ENCODE peak calls at places on chromosomes 7 and 10, in ten cellular contexts. Q is MM.1S, V is mammary epithelial cell, Y is fibroblast of villous mesenchyme, O is thoracic aorta, B is pancreas, S is psoas muscle, M is tibial nerve, K is colonic mucosa, F is foreskin fibroblast. R is an unnamed sample.

GRCh38 chr7:51186531-51186930 is 130.1 kb downstream of the COBL start:
- DNase-seq in Q (no peak), V (no peak), Y (no peak), O (no peak), B (no peak), S (peak), M (no peak), K (no peak), F (no peak), R (no peak)

GRCh38 chr7:35723011-35723410 is 28.1 kb upstream of the HERPUD2 start:
- DNase-seq in Q (no peak), V (peak), Y (no peak), O (no peak), B (no peak), S (no peak), M (no peak), K (no peak), F (no peak), R (no peak)

GRCh38 chr10:122295423-122295947 is 24.4 kb downstream of the BTBD16 start:
- DNase-seq in Q (no peak), V (no peak), Y (no peak), O (no peak), B (no peak), S (no peak), M (no peak), K (peak), F (no peak), R (no peak)

GRCh38 chr10:68082815-68083395 is 7.8 kb upstream of the HERC4 start:
- DNase-seq in Q (no peak), V (no peak), Y (peak), O (no peak), B (no peak), S (no peak), M (no peak), K (no peak), F (no peak), R (no peak)

GRCh38 chr7:90569368-90569767 is 26.8 kb upstream of the CDK14 start:
- DNase-seq in Q (no peak), V (no peak), Y (no peak), O (no peak), B (no peak), S (no peak), M (no peak), K (no peak), F (no peak), R (no peak)

GRCh38 chr7:21966271-21966670 is 20.6 kb upstream of the CDCA7L start:
- DNase-seq in Q (no peak), V (no peak), Y (no peak), O (no peak), B (no peak), S (no peak), M (no peak), K (no peak), F (no peak), R (peak)

GRCh38 chr7:44391171-44391570 is 65.8 kb upstream of the CAMK2B start:
- DNase-seq in Q (no peak), V (no peak), Y (no peak), O (no peak), B (no peak), S (no peak), M (no peak), K (peak), F (no peak), R (no peak)

GRCh38 chr7:26367219-26367711 is 75.6 kb downstream of the SNX10 start:
- DNase-seq in Q (no peak), V (no peak), Y (no peak), O (no peak), B (no peak), S (no peak), M (no peak), K (no peak), F (no peak), R (no peak)

GRCh38 chr7:23811540-23811939 is 101.5 kb downstream of the STK31 start:
- DNase-seq in Q (peak), V (no peak), Y (no peak), O (no peak), B (no peak), S (no peak), M (no peak), K (no peak), F (no peak), R (no peak)

GRCh38 chr10:26621889-26622681 is 75.4 kb upstream of the PDSS1 start:
- DNase-seq in Q (no peak), V (peak), Y (no peak), O (no peak), B (peak), S (peak), M (peak), K (peak), F (no peak), R (no peak)

GRCh38 chr10:78605800-78606350 is 462.9 kb upstream of the ZMIZ1 start:
- DNase-seq in Q (no peak), V (peak), Y (no peak), O (no peak), B (no peak), S (no peak), M (no peak), K (no peak), F (no peak), R (no peak)

GRCh38 chr7:134420509-134421125 is 38.3 kb downstream of the AKR1B1 start:
- DNase-seq in Q (peak), V (peak), Y (peak), O (no peak), B (no peak), S (no peak), M (peak), K (peak), F (peak), R (no peak)

GRCh38 chr10:121926669-121927360 is 1.0 kb downstream of the ATE1 start:
- DNase-seq in Q (peak), V (no peak), Y (peak), O (no peak), B (no peak), S (no peak), M (no peak), K (no peak), F (no peak), R (no peak)

GRCh38 chr10:34549001-34549400 is 266.1 kb downstream of the PARD3 start:
- DNase-seq in Q (no peak), V (no peak), Y (no peak), O (no peak), B (no peak), S (no peak), M (no peak), K (no peak), F (no peak), R (no peak)

GRCh38 chr10:71319042-71319799 is at the start of gene SLC29A3:
- DNase-seq in Q (peak), V (peak), Y (peak), O (no peak), B (peak), S (peak), M (peak), K (peak), F (peak), R (peak)

GRCh38 chr7:127635659-127636285 is 16.2 kb upstream of the SND1 start:
- DNase-seq in Q (no peak), V (no peak), Y (no peak), O (no peak), B (no peak), S (no peak), M (no peak), K (no peak), F (no peak), R (no peak)

GRCh38 chr10:126668505-126668904 is 2.0 kb downstream of the C10orf90 start:
- DNase-seq in Q (no peak), V (no peak), Y (no peak), O (no peak), B (no peak), S (no peak), M (no peak), K (no peak), F (no peak), R (no peak)

GRCh38 chr7:8147760-8148463 is 114.1 kb downstream of the ICA1 start:
- DNase-seq in Q (no peak), V (no peak), Y (no peak), O (no peak), B (no peak), S (no peak), M (no peak), K (no peak), F (no peak), R (no peak)

GRCh38 chr7:116786791-116787443 is 75.5 kb upstream of the CAPZA2 start:
- DNase-seq in Q (peak), V (peak), Y (peak), O (no peak), B (no peak), S (no peak), M (no peak), K (no peak), F (peak), R (peak)

GRCh38 chr7:881441-882234 is 5.3 kb downstream of the GET4 start:
- DNase-seq in Q (no peak), V (no peak), Y (no peak), O (no peak), B (no peak), S (peak), M (no peak), K (no peak), F (no peak), R (no peak)

GRCh38 chr10:70233109-70233938 is at the start of gene PPA1:
- DNase-seq in Q (peak), V (peak), Y (peak), O (peak), B (peak), S (peak), M (peak), K (peak), F (peak), R (peak)

GRCh38 chr7:33921216-33921938 is 16.0 kb downstream of the BMPER start:
- DNase-seq in Q (no peak), V (no peak), Y (peak), O (no peak), B (no peak), S (peak), M (peak), K (peak), F (peak), R (no peak)

GRCh38 chr7:43591551-43592180 is 8.8 kb downstream of the STK17A start:
- DNase-seq in Q (no peak), V (peak), Y (no peak), O (no peak), B (no peak), S (no peak), M (no peak), K (no peak), F (no peak), R (no peak)

GRCh38 chr7:158808126-158808525 is 21.2 kb downstream of the ESYT2 start:
- DNase-seq in Q (no peak), V (no peak), Y (no peak), O (no peak), B (no peak), S (no peak), M (no peak), K (no peak), F (no peak), R (no peak)

GRCh38 chr7:22480523-22481075 is 19.4 kb downstream of the STEAP1B start:
- DNase-seq in Q (no peak), V (peak), Y (no peak), O (no peak), B (no peak), S (no peak), M (no peak), K (no peak), F (no peak), R (no peak)

GRCh38 chr7:42217548-42217947 is 19.5 kb downstream of the GLI3 start:
- DNase-seq in Q (no peak), V (no peak), Y (no peak), O (no peak), B (no peak), S (no peak), M (no peak), K (no peak), F (no peak), R (no peak)

GRCh38 chr10:132899751-132900065 is 42.7 kb downstream of the CFAP46 start:
- DNase-seq in Q (no peak), V (no peak), Y (no peak), O (no peak), B (no peak), S (peak), M (no peak), K (no peak), F (no peak), R (no peak)

GRCh38 chr7:86644282-86645173 is 819 bp downstream of the GRM3 start:
- DNase-seq in Q (no peak), V (no peak), Y (no peak), O (no peak), B (peak), S (no peak), M (no peak), K (no peak), F (no peak), R (no peak)

GRCh38 chr7:93715234-93715633 is 140.7 kb upstream of the CALCR start:
- DNase-seq in Q (no peak), V (peak), Y (peak), O (no peak), B (peak), S (peak), M (peak), K (peak), F (peak), R (peak)

GRCh38 chr10:6565588-6565987 is 14.5 kb downstream of the PRKCQ start:
- DNase-seq in Q (no peak), V (no peak), Y (no peak), O (no peak), B (no peak), S (no peak), M (no peak), K (no peak), F (no peak), R (no peak)

GRCh38 chr7:121083138-121083789 is 94.8 kb downstream of the CPED1 start:
- DNase-seq in Q (no peak), V (peak), Y (peak), O (no peak), B (no peak), S (no peak), M (no peak), K (no peak), F (peak), R (no peak)

GRCh38 chr7:70585071-70585470 is 546.9 kb upstream of the GALNT17 start:
- DNase-seq in Q (no peak), V (no peak), Y (no peak), O (no peak), B (no peak), S (no peak), M (no peak), K (no peak), F (no peak), R (no peak)

GRCh38 chr10:68406111-68406814 is 814 bp downstream of the RUFY2 start:
- DNase-seq in Q (peak), V (peak), Y (peak), O (no peak), B (peak), S (peak), M (peak), K (peak), F (peak), R (no peak)

GRCh38 chr7:106063039-106063438 is 49.1 kb downstream of the SYPL1 start:
- DNase-seq in Q (no peak), V (no peak), Y (no peak), O (no peak), B (no peak), S (no peak), M (no peak), K (peak), F (no peak), R (no peak)
- H3K4me3 ChIP-seq in Q (no peak), V (no peak), Y (no peak), O (no peak), B (no peak), S (no peak), M (no peak), K (no peak), F (no peak), R (no peak)

GRCh38 chr10:63829573-63830149 is 308.5 kb downstream of the REEP3 start:
- DNase-seq in Q (no peak), V (no peak), Y (no peak), O (no peak), B (no peak), S (no peak), M (no peak), K (no peak), F (no peak), R (no peak)
- TF ChIP-seq CTCF in Q (no peak), V (no peak), Y (no peak), O (no peak), B (no peak), S (no peak), M (no peak), K (no peak), F (no peak), R (no peak)

GRCh38 chr10:119595134-119595714 is 1.5 kb downstream of the TIAL1 start:
- DNase-seq in Q (no peak), V (peak), Y (peak), O (no peak), B (no peak), S (no peak), M (no peak), K (peak), F (no peak), R (no peak)
- H3K4me3 ChIP-seq in Q (peak), V (peak), Y (peak), O (peak), B (peak), S (peak), M (peak), K (peak), F (peak), R (peak)

GRCh38 chr10:124693396-124693795 is 50.8 kb downstream of the FAM53B start:
- DNase-seq in Q (no peak), V (no peak), Y (no peak), O (no peak), B (no peak), S (peak), M (no peak), K (no peak), F (no peak), R (no peak)

GRCh38 chr10:124694467-124695195 is 49.5 kb downstream of the FAM53B start:
- DNase-seq in Q (no peak), V (no peak), Y (no peak), O (no peak), B (no peak), S (peak), M (no peak), K (no peak), F (no peak), R (no peak)

GRCh38 chr10:124696446-124697392 is 47.5 kb downstream of the FAM53B start:
- DNase-seq in Q (peak), V (no peak), Y (no peak), O (no peak), B (no peak), S (peak), M (no peak), K (no peak), F (no peak), R (no peak)

GRCh38 chr10:124693801-124694416 is 50.3 kb downstream of the FAM53B start:
- DNase-seq in Q (peak), V (no peak), Y (no peak), O (no peak), B (peak), S (peak), M (no peak), K (no peak), F (no peak), R (no peak)

DNA sequence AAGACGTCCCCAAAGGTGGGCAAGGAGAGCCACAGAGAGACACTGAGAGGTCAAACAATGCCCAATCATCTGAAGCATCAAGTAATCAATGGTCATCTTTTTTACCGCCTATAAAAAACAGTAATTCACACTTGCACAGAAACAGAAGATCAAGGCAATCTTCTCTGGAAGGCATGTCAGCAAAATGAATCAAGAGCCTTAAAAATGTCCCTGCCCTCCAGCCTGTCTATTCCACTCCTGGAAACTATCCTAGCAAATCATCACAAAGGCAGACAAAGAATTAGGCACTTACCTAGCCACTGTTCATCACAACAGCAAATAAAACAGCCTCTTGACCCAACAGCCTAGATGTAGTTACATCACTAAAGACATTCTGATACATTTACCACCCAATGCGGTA is 48.9 kb downstream of the FAM53B start:
- DNase-seq in Q (no peak), V (no peak), Y (no peak), O (no peak), B (no peak), S (no peak), M (no peak), K (no peak), F (no peak), R (no peak)
- TF ChIP-seq CTCF in Q (no peak), V (no peak), Y (no peak), O (no peak), B (no peak), S (no peak), M (no peak), K (no peak), F (no peak), R (no peak)

GRCh38 chr7:141014523-141015395 is at the start of gene MRPS33:
- DNase-seq in Q (peak), V (peak), Y (peak), O (peak), B (peak), S (peak), M (peak), K (peak), F (peak), R (peak)

GRCh38 chr7:141012696-141013344 is 1.9 kb downstream of the MRPS33 start:
- DNase-seq in Q (no peak), V (peak), Y (no peak), O (no peak), B (no peak), S (no peak), M (no peak), K (no peak), F (no peak), R (no peak)

GRCh38 chr7:141012044-141012685 is 2.6 kb downstream of the MRPS33 start:
- DNase-seq in Q (peak), V (peak), Y (peak), O (no peak), B (peak), S (peak), M (peak), K (peak), F (peak), R (no peak)

GRCh38 chr7:141014091-141014490 is 661 bp downstream of the MRPS33 start:
- DNase-seq in Q (no peak), V (no peak), Y (peak), O (no peak), B (no peak), S (no peak), M (no peak), K (peak), F (no peak), R (no peak)

GRCh38 chr7:141013345-141013715 is 1.4 kb downstream of the MRPS33 start:
- DNase-seq in Q (peak), V (no peak), Y (no peak), O (no peak), B (no peak), S (no peak), M (no peak), K (no peak), F (no peak), R (no peak)
- H3K4me3 ChIP-seq in Q (peak), V (no peak), Y (no peak), O (no peak), B (no peak), S (peak), M (no peak), K (peak), F (peak), R (peak)

GRCh38 chr7:138524259-138524658 is 64.2 kb downstream of the TRIM24 start:
- DNase-seq in Q (no peak), V (no peak), Y (no peak), O (no peak), B (no peak), S (no peak), M (no peak), K (no peak), F (no peak), R (no peak)

GRCh38 chr7:138521837-138522461 is 61.9 kb downstream of the TRIM24 start:
- DNase-seq in Q (no peak), V (no peak), Y (no peak), O (no peak), B (no peak), S (no peak), M (no peak), K (no peak), F (no peak), R (no peak)

GRCh38 chr7:138520742-138521141 is 60.7 kb downstream of the TRIM24 start:
- DNase-seq in Q (no peak), V (no peak), Y (no peak), O (no peak), B (no peak), S (no peak), M (no peak), K (no peak), F (no peak), R (no peak)

GRCh38 chr7:138515001-138515528 is 55.0 kb downstream of the TRIM24 start:
- DNase-seq in Q (no peak), V (no peak), Y (no peak), O (no peak), B (no peak), S (no peak), M (no peak), K (no peak), F (no peak), R (no peak)

GRCh38 chr7:138519061-138519798 is 59.2 kb downstream of the TRIM24 start:
- DNase-seq in Q (no peak), V (no peak), Y (no peak), O (no peak), B (no peak), S (no peak), M (no peak), K (no peak), F (no peak), R (no peak)
- TF ChIP-seq CTCF in Q (no peak), V (no peak), Y (no peak), O (no peak), B (no peak), S (no peak), M (no peak), K (no peak), F (no peak), R (no peak)

DNA sequence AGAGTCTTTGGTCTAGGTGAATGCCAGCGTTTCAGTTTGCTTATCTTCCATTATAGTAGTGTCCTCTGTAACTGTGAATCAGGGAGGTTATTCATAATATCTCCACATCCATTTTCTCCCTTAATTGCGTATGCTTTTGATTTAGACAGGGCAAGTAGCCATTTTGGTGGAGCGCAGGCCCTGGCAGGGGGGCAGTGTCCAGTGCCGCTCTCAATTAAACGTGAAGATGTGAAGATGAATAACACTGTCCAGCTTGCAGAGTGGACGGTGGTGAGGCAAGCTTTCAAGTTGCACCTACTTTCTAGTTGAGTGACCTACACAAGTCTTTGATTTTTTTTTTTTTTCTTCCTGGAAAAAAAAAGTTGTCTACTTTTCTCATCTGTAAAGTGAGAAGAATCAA is 4.5 kb downstream of the TSPAN14 start:
- DNase-seq in Q (no peak), V (no peak), Y (no peak), O (no peak), B (no peak), S (no peak), M (no peak), K (no peak), F (no peak), R (no peak)
- H3K4me3 ChIP-seq in Q (no peak), V (no peak), Y (no peak), O (no peak), B (no peak), S (peak), M (no peak), K (no peak), F (no peak), R (no peak)

R was measured in GM12864.